ENCODE peak calls at places on chromosomes 11 and 22, in seven cellular contexts. B is NCI-H446; P is WTC11; W is activated CD4-positive, alpha-beta T cell treated with anti-CD3 and anti-CD28 coated beads, Interleukin-2, amount 50 U/mL, for 1 hour; H is left kidney; R is transverse colon; J is PC-3. E is an unnamed sample.

GRCh38 chr11:32081129-32081641 is 9.7 kb upstream of the RCN1 start:
- DNase-seq in J (peak), H (peak), W (no peak), R (no peak), P (no peak), B (peak), E (no peak)

GRCh38 chr11:112477152-112477928 is 216.7 kb upstream of the PLET1 start:
- DNase-seq in J (peak), R (no peak), H (no peak), P (no peak), B (no peak), W (no peak), E (no peak)

GRCh38 chr11:111064118-111064517 is 181.4 kb upstream of the POU2AF2 start:
- DNase-seq in J (peak), P (no peak), R (no peak), W (no peak), B (no peak), H (no peak), E (no peak)

GRCh38 chr22:20247010-20247505 is 21.1 kb downstream of the RTN4R start:
- DNase-seq in H (peak), J (no peak), R (no peak), W (no peak), P (peak), B (no peak), E (no peak)

GRCh38 chr11:69588270-69588669 is 52.7 kb upstream of the CCND1 start:
- DNase-seq in B (no peak), P (no peak), R (no peak), H (no peak), W (no peak), J (peak), E (no peak)

GRCh38 chr11:17197431-17197898 is 10.3 kb downstream of the PIK3C2A start:
- DNase-seq in H (no peak), W (no peak), B (no peak), R (no peak), J (peak), P (no peak), E (no peak)

GRCh38 chr11:128814856-128815705 is 52.0 kb downstream of the KCNJ1 start:
- DNase-seq in H (peak), R (peak), P (peak), J (peak), W (no peak), B (no peak), E (no peak)

GRCh38 chr22:45868586-45869443 is 108.1 kb downstream of the WNT7B start:
- DNase-seq in R (no peak), W (no peak), B (no peak), P (no peak), H (no peak), J (no peak), E (no peak)

GRCh38 chr11:97963528-97964331 is 1057.0 kb upstream of the CNTN5 start:
- DNase-seq in H (peak), R (no peak), B (no peak), J (no peak), W (no peak), P (no peak), E (no peak)

GRCh38 chr11:27649800-27650199 is 50.5 kb downstream of the BDNF start:
- DNase-seq in H (no peak), B (no peak), J (no peak), R (no peak), W (no peak), P (no peak), E (no peak)

GRCh38 chr11:1844221-1845094 is 5.7 kb downstream of the TNNI2 start:
- DNase-seq in H (peak), J (no peak), P (no peak), R (peak), W (peak), B (no peak), E (no peak)

GRCh38 chr11:94417386-94417987 is 16.3 kb upstream of the GPR83 start:
- DNase-seq in J (peak), B (no peak), R (no peak), P (no peak), H (peak), W (no peak), E (no peak)

GRCh38 chr11:45204761-45205160 is 58.3 kb downstream of the PRDM11 start:
- DNase-seq in H (peak), W (no peak), J (no peak), B (no peak), R (no peak), P (peak), E (no peak)

GRCh38 chr11:65471410-65471762 is 27.5 kb upstream of the MALAT1 start:
- DNase-seq in H (peak), R (peak), W (no peak), B (no peak), J (peak), P (peak), E (no peak)

GRCh38 chr11:340539-341512 is 20.2 kb upstream of the IFITM3 start:
- DNase-seq in H (no peak), B (no peak), R (no peak), P (no peak), J (no peak), W (no peak), E (no peak)

GRCh38 chr11:121777056-121777455 is 324.3 kb upstream of the SORL1-AS1 start:
- DNase-seq in B (no peak), P (no peak), R (no peak), H (peak), J (peak), W (no peak), E (no peak)

GRCh38 chr22:47203554-47203991 is 441.1 kb downstream of the TBC1D22A start:
- DNase-seq in J (no peak), H (no peak), W (no peak), R (no peak), P (no peak), B (no peak), E (no peak)

GRCh38 chr11:29773656-29774264 is 243.1 kb downstream of the KCNA4 start:
- DNase-seq in H (no peak), R (no peak), J (no peak), B (no peak), W (no peak), P (no peak), E (no peak)

E was measured in activated T-cell treated with anti-CD3 and anti-CD28 coated beads, Interleukin-2, amount 50 U/mL, for 4 hours.